ENCODE peak calls at places on chromosome 16, in eight cellular contexts. One of them, this sample, is unnamed.

GRCh38 chr16:9647981-9648701 is 534.1 kb downstream of the GRIN2A start:
- DNase-seq in left lung: no peak
- DNase-seq in tibial nerve: peak
- DNase-seq in brain microvascular endothelial cell: peak
- DNase-seq in heart right ventricle: peak
- DNase-seq in lung: no peak
- DNase-seq in psoas muscle: no peak
- DNase-seq in colonic mucosa: peak
- DNase-seq in this sample: peak

GRCh38 chr16:15482068-15482747 is 47.8 kb downstream of the BMERB1 start:
- DNase-seq in left lung: no peak
- DNase-seq in tibial nerve: no peak
- DNase-seq in brain microvascular endothelial cell: peak
- DNase-seq in heart right ventricle: peak
- DNase-seq in lung: peak
- DNase-seq in psoas muscle: peak
- DNase-seq in colonic mucosa: peak
- DNase-seq in this sample: peak

GRCh38 chr16:23840310-23840709 is 4.5 kb downstream of the PRKCB start:
- DNase-seq in left lung: no peak
- DNase-seq in tibial nerve: no peak
- DNase-seq in brain microvascular endothelial cell: no peak
- DNase-seq in heart right ventricle: no peak
- DNase-seq in lung: no peak
- DNase-seq in psoas muscle: no peak
- DNase-seq in colonic mucosa: no peak
- DNase-seq in this sample: no peak

GRCh38 chr16:4795181-4795827 is at the start of gene SMIM22:
- DNase-seq in left lung: peak
- DNase-seq in tibial nerve: no peak
- DNase-seq in brain microvascular endothelial cell: no peak
- DNase-seq in heart right ventricle: no peak
- DNase-seq in lung: peak
- DNase-seq in psoas muscle: no peak
- DNase-seq in colonic mucosa: peak
- DNase-seq in this sample: no peak

GRCh38 chr16:58843675-58844074 is 109.6 kb upstream of the GOT2 start:
- DNase-seq in left lung: no peak
- DNase-seq in tibial nerve: no peak
- DNase-seq in brain microvascular endothelial cell: peak
- DNase-seq in heart right ventricle: no peak
- DNase-seq in lung: no peak
- DNase-seq in psoas muscle: no peak
- DNase-seq in colonic mucosa: no peak
- DNase-seq in this sample: no peak

GRCh38 chr16:82231021-82231787 is 61.2 kb upstream of the MPHOSPH6 start:
- DNase-seq in left lung: no peak
- DNase-seq in tibial nerve: no peak
- DNase-seq in brain microvascular endothelial cell: no peak
- DNase-seq in heart right ventricle: no peak
- DNase-seq in lung: no peak
- DNase-seq in psoas muscle: no peak
- DNase-seq in colonic mucosa: no peak
- DNase-seq in this sample: no peak

GRCh38 chr16:55861288-55861687 is 13.9 kb downstream of the CES5A start:
- DNase-seq in left lung: no peak
- DNase-seq in tibial nerve: no peak
- DNase-seq in brain microvascular endothelial cell: no peak
- DNase-seq in heart right ventricle: no peak
- DNase-seq in lung: no peak
- DNase-seq in psoas muscle: no peak
- DNase-seq in colonic mucosa: no peak
- DNase-seq in this sample: no peak

GRCh38 chr16:47477680-47478079 is 16.5 kb downstream of the PHKB start:
- DNase-seq in left lung: no peak
- DNase-seq in tibial nerve: no peak
- DNase-seq in brain microvascular endothelial cell: no peak
- DNase-seq in heart right ventricle: no peak
- DNase-seq in lung: no peak
- DNase-seq in psoas muscle: no peak
- DNase-seq in colonic mucosa: no peak
- DNase-seq in this sample: peak

GRCh38 chr16:70254965-70255286 is 3.2 kb upstream of the EXOSC6 start:
- DNase-seq in left lung: no peak
- DNase-seq in tibial nerve: no peak
- DNase-seq in brain microvascular endothelial cell: no peak
- DNase-seq in heart right ventricle: no peak
- DNase-seq in lung: no peak
- DNase-seq in psoas muscle: no peak
- DNase-seq in colonic mucosa: no peak
- DNase-seq in this sample: no peak

GRCh38 chr16:76199681-76200210 is 77.5 kb upstream of the CNTNAP4 start:
- DNase-seq in left lung: no peak
- DNase-seq in tibial nerve: no peak
- DNase-seq in brain microvascular endothelial cell: no peak
- DNase-seq in heart right ventricle: no peak
- DNase-seq in lung: no peak
- DNase-seq in psoas muscle: no peak
- DNase-seq in colonic mucosa: no peak
- DNase-seq in this sample: no peak

GRCh38 chr16:13926507-13926906 is 6.6 kb downstream of the ERCC4 start:
- DNase-seq in left lung: no peak
- DNase-seq in tibial nerve: no peak
- DNase-seq in brain microvascular endothelial cell: no peak
- DNase-seq in heart right ventricle: no peak
- DNase-seq in lung: no peak
- DNase-seq in psoas muscle: no peak
- DNase-seq in colonic mucosa: no peak
- DNase-seq in this sample: no peak

GRCh38 chr16:57316390-57317017 is 32.0 kb upstream of the PLLP start:
- DNase-seq in left lung: no peak
- DNase-seq in tibial nerve: peak
- DNase-seq in brain microvascular endothelial cell: peak
- DNase-seq in heart right ventricle: peak
- DNase-seq in lung: no peak
- DNase-seq in psoas muscle: peak
- DNase-seq in colonic mucosa: no peak
- DNase-seq in this sample: peak

GRCh38 chr16:74752258-74752657 is 22.4 kb downstream of the FA2H start:
- DNase-seq in left lung: no peak
- DNase-seq in tibial nerve: no peak
- DNase-seq in brain microvascular endothelial cell: no peak
- DNase-seq in heart right ventricle: no peak
- DNase-seq in lung: no peak
- DNase-seq in psoas muscle: no peak
- DNase-seq in colonic mucosa: no peak
- DNase-seq in this sample: no peak

GRCh38 chr16:78503501-78504110 is 404.2 kb downstream of the WWOX start:
- DNase-seq in left lung: no peak
- DNase-seq in tibial nerve: peak
- DNase-seq in brain microvascular endothelial cell: peak
- DNase-seq in heart right ventricle: peak
- DNase-seq in lung: peak
- DNase-seq in psoas muscle: no peak
- DNase-seq in colonic mucosa: peak
- DNase-seq in this sample: peak

GRCh38 chr16:132120-132519 is 6.4 kb downstream of the NPRL3 start:
- DNase-seq in left lung: no peak
- DNase-seq in tibial nerve: no peak
- DNase-seq in brain microvascular endothelial cell: no peak
- DNase-seq in heart right ventricle: no peak
- DNase-seq in lung: no peak
- DNase-seq in psoas muscle: no peak
- DNase-seq in colonic mucosa: no peak
- DNase-seq in this sample: no peak

GRCh38 chr16:85891033-85891775 is 7.8 kb upstream of the IRF8 start:
- DNase-seq in left lung: no peak
- DNase-seq in tibial nerve: no peak
- DNase-seq in brain microvascular endothelial cell: peak
- DNase-seq in heart right ventricle: no peak
- DNase-seq in lung: no peak
- DNase-seq in psoas muscle: no peak
- DNase-seq in colonic mucosa: peak
- DNase-seq in this sample: peak

GRCh38 chr16:85898521-85899442 is at the start of gene IRF8:
- DNase-seq in left lung: peak
- DNase-seq in tibial nerve: peak
- DNase-seq in brain microvascular endothelial cell: peak
- DNase-seq in heart right ventricle: peak
- DNase-seq in lung: peak
- DNase-seq in psoas muscle: peak
- DNase-seq in colonic mucosa: peak
- DNase-seq in this sample: no peak

GRCh38 chr16:85891776-85892166 is 7.2 kb upstream of the IRF8 start:
- DNase-seq in left lung: no peak
- DNase-seq in tibial nerve: no peak
- DNase-seq in brain microvascular endothelial cell: no peak
- DNase-seq in heart right ventricle: no peak
- DNase-seq in lung: no peak
- DNase-seq in psoas muscle: no peak
- DNase-seq in colonic mucosa: peak
- DNase-seq in this sample: no peak

GRCh38 chr16:85897384-85897783 is 1.6 kb upstream of the IRF8 start:
- DNase-seq in left lung: no peak
- DNase-seq in tibial nerve: no peak
- DNase-seq in brain microvascular endothelial cell: no peak
- DNase-seq in heart right ventricle: no peak
- DNase-seq in lung: no peak
- DNase-seq in psoas muscle: no peak
- DNase-seq in colonic mucosa: peak
- DNase-seq in this sample: no peak

DNA sequence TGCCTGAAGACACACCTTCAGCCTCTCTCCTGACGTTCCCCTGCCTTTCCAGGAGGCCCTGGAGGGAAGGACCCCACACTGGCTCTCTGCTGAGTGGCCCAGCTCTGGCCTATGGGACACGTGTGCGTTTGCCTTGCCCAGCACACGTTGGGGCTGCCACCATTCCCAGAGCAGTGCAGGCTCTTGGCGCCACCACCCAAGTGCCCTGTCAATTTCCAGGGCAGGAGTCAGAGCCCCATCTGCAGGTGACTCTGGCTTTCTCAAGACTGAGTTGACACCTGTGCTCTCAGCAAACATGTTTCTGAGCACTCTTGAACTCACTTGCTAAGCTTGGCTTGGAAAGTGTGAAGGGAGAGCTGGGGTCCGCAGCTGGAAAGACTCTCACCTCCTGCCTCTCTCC is 4.7 kb upstream of the IRF8 start:
- DNase-seq in left lung: no peak
- DNase-seq in tibial nerve: no peak
- DNase-seq in brain microvascular endothelial cell: no peak
- DNase-seq in heart right ventricle: no peak
- DNase-seq in lung: no peak
- DNase-seq in psoas muscle: no peak
- DNase-seq in colonic mucosa: peak
- DNase-seq in this sample: no peak
- TF ChIP-seq CTCF in left lung: no peak
- TF ChIP-seq CTCF in tibial nerve: no peak
- TF ChIP-seq CTCF in brain microvascular endothelial cell: no peak
- TF ChIP-seq CTCF in heart right ventricle: no peak
- TF ChIP-seq CTCF in lung: no peak
- TF ChIP-seq CTCF in psoas muscle: no peak
- TF ChIP-seq CTCF in colonic mucosa: peak
- TF ChIP-seq CTCF in this sample: no peak

GRCh38 chr16:29738514-29738913 is 7.3 kb downstream of the C16orf54 start:
- DNase-seq in left lung: no peak
- DNase-seq in tibial nerve: no peak
- DNase-seq in brain microvascular endothelial cell: no peak
- DNase-seq in heart right ventricle: no peak
- DNase-seq in lung: no peak
- DNase-seq in psoas muscle: no peak
- DNase-seq in colonic mucosa: peak
- DNase-seq in this sample: no peak
- H3K27ac ChIP-seq in left lung: peak
- H3K27ac ChIP-seq in tibial nerve: no peak
- H3K27ac ChIP-seq in brain microvascular endothelial cell: no peak
- H3K27ac ChIP-seq in heart right ventricle: no peak
- H3K27ac ChIP-seq in lung: no peak
- H3K27ac ChIP-seq in psoas muscle: no peak
- H3K27ac ChIP-seq in colonic mucosa: peak
- H3K27ac ChIP-seq in this sample: no peak

DNA sequence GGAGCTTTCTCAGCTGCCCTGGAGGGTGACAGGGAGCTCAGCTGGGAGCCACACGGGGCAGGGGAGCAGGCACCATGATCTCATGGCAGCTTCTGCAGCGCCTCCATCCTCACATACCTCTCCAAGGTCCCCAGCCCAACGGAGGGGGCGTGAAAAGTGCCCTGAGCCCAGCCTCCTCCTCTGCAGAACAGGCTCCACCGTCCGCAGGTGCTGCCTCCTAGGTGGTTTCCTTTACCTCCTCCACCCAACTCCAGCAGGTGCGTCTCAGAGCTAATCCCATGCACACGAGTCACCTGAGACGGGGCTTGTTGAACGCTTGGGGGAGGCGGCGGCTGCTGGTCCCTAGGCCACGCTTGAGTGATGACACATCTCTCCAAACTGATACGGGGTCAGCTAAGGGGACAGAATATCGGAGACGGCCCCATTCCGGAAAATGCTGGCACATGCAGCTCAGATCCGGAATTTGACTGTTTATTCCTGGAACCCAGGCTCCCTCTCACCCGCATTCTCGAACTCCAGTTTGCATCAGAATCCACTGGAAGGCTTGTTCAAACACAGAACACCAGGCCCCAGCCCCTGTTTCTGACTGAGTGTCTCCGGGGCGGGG is 387 bp upstream of the SLC38A8 start:
- DNase-seq in left lung: peak
- DNase-seq in tibial nerve: no peak
- DNase-seq in brain microvascular endothelial cell: no peak
- DNase-seq in heart right ventricle: no peak
- DNase-seq in lung: no peak
- DNase-seq in psoas muscle: no peak
- DNase-seq in colonic mucosa: no peak
- DNase-seq in this sample: no peak
- TF ChIP-seq CTCF in left lung: no peak
- TF ChIP-seq CTCF in tibial nerve: no peak
- TF ChIP-seq CTCF in brain microvascular endothelial cell: no peak
- TF ChIP-seq CTCF in heart right ventricle: no peak
- TF ChIP-seq CTCF in lung: no peak
- TF ChIP-seq CTCF in psoas muscle: no peak
- TF ChIP-seq CTCF in colonic mucosa: no peak
- TF ChIP-seq CTCF in this sample: no peak

DNA sequence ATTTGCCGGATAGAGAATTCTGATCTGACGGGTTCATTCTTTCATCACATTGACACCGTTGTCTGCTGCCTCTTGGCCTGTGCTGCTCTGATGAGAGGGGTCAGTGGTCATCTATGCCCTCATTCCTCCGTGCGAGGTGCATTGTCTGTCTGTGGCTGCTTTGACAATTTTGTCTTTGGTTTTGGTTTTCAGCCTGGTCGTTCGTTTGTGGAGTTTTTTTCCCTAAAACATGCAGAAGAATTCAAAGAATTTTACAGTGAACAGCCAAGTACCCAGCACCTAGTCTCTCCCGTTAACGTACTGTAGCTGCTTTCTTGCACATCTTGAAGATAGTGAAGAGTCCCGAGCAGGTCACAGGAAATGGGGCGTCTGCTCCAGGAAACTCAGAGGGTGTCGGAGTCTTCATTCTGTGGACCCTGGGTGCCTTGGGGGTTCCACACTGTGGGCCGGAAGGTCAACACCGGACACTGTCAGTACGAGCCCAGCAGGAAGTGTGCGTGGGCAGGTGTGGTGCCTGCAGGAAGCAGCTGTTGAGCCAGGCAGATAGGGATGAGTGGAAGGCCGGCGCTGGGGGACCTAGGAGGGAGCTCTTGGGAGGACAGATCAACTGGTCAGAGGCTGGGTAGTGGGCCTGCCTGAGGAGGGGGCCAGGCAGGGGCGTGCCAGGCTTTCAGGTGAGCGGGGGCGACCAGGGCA is 28.2 kb downstream of the CRAMP1 start:
- DNase-seq in left lung: no peak
- DNase-seq in tibial nerve: no peak
- DNase-seq in brain microvascular endothelial cell: no peak
- DNase-seq in heart right ventricle: no peak
- DNase-seq in lung: no peak
- DNase-seq in psoas muscle: no peak
- DNase-seq in colonic mucosa: no peak
- DNase-seq in this sample: no peak
- H3K27ac ChIP-seq in left lung: peak
- H3K27ac ChIP-seq in tibial nerve: no peak
- H3K27ac ChIP-seq in brain microvascular endothelial cell: no peak
- H3K27ac ChIP-seq in heart right ventricle: peak
- H3K27ac ChIP-seq in lung: no peak
- H3K27ac ChIP-seq in psoas muscle: no peak
- H3K27ac ChIP-seq in colonic mucosa: no peak
- H3K27ac ChIP-seq in this sample: no peak